ENCODE peak calls at places on chromosomes 12 and 14, in five cellular contexts. One of them, this sample, is unnamed.

GRCh38 chr12:4438834-4439596 is 6.6 kb downstream of the FGF6 start:
- DNase-seq in posterior cingulate gyrus: no peak
- DNase-seq in hypothalamus: no peak
- DNase-seq in suprapubic skin: peak
- DNase-seq in T1000: no peak
- DNase-seq in this sample: no peak

GRCh38 chr12:93315907-93316622 is 61.7 kb upstream of the NUDT4 start:
- DNase-seq in posterior cingulate gyrus: no peak
- DNase-seq in hypothalamus: no peak
- DNase-seq in suprapubic skin: no peak
- DNase-seq in T1000: no peak
- DNase-seq in this sample: no peak

GRCh38 chr12:100493371-100494012 is 19.8 kb downstream of the NR1H4 start:
- DNase-seq in posterior cingulate gyrus: no peak
- DNase-seq in hypothalamus: no peak
- DNase-seq in suprapubic skin: no peak
- DNase-seq in T1000: no peak
- DNase-seq in this sample: no peak

GRCh38 chr12:64256166-64256800 is 34.2 kb upstream of the KICS2 start:
- DNase-seq in posterior cingulate gyrus: no peak
- DNase-seq in hypothalamus: no peak
- DNase-seq in suprapubic skin: no peak
- DNase-seq in T1000: no peak
- DNase-seq in this sample: no peak

GRCh38 chr12:51887476-51888315 is at the start of gene ANKRD33:
- DNase-seq in posterior cingulate gyrus: no peak
- DNase-seq in hypothalamus: no peak
- DNase-seq in suprapubic skin: peak
- DNase-seq in T1000: no peak
- DNase-seq in this sample: peak

GRCh38 chr14:81157431-81157830 is 63.3 kb downstream of the GTF2A1 start:
- DNase-seq in posterior cingulate gyrus: no peak
- DNase-seq in hypothalamus: no peak
- DNase-seq in suprapubic skin: no peak
- DNase-seq in T1000: no peak
- DNase-seq in this sample: no peak

GRCh38 chr12:100877776-100878175 is 83.2 kb downstream of the ANO4 start:
- DNase-seq in posterior cingulate gyrus: no peak
- DNase-seq in hypothalamus: no peak
- DNase-seq in suprapubic skin: no peak
- DNase-seq in T1000: no peak
- DNase-seq in this sample: no peak

GRCh38 chr12:26017484-26018211 is 59.2 kb downstream of the RASSF8 start:
- DNase-seq in posterior cingulate gyrus: no peak
- DNase-seq in hypothalamus: no peak
- DNase-seq in suprapubic skin: no peak
- DNase-seq in T1000: no peak
- DNase-seq in this sample: no peak

GRCh38 chr14:52977798-52978197 is 26.9 kb upstream of the FERMT2 start:
- DNase-seq in posterior cingulate gyrus: no peak
- DNase-seq in hypothalamus: no peak
- DNase-seq in suprapubic skin: no peak
- DNase-seq in T1000: no peak
- DNase-seq in this sample: no peak

GRCh38 chr12:29428630-29429029 is 47.7 kb upstream of the ERGIC2 start:
- DNase-seq in posterior cingulate gyrus: no peak
- DNase-seq in hypothalamus: no peak
- DNase-seq in suprapubic skin: no peak
- DNase-seq in T1000: no peak
- DNase-seq in this sample: no peak

GRCh38 chr14:104930526-104931322 is 6.0 kb downstream of the PLD4 start:
- DNase-seq in posterior cingulate gyrus: no peak
- DNase-seq in hypothalamus: no peak
- DNase-seq in suprapubic skin: peak
- DNase-seq in T1000: no peak
- DNase-seq in this sample: peak

GRCh38 chr14:51035611-51036192 is 59.2 kb downstream of the TRIM9 start:
- DNase-seq in posterior cingulate gyrus: no peak
- DNase-seq in hypothalamus: no peak
- DNase-seq in suprapubic skin: no peak
- DNase-seq in T1000: peak
- DNase-seq in this sample: no peak

GRCh38 chr12:76784600-76785051 is 20.7 kb downstream of the ZDHHC17 start:
- DNase-seq in posterior cingulate gyrus: no peak
- DNase-seq in hypothalamus: no peak
- DNase-seq in suprapubic skin: no peak
- DNase-seq in T1000: no peak
- DNase-seq in this sample: no peak

GRCh38 chr14:95250936-95251335 is 68.8 kb downstream of the CLMN start:
- DNase-seq in posterior cingulate gyrus: no peak
- DNase-seq in hypothalamus: no peak
- DNase-seq in suprapubic skin: peak
- DNase-seq in T1000: no peak
- DNase-seq in this sample: peak

GRCh38 chr12:109679716-109680520 is 33.7 kb upstream of the FAM222A start:
- DNase-seq in posterior cingulate gyrus: no peak
- DNase-seq in hypothalamus: no peak
- DNase-seq in suprapubic skin: no peak
- DNase-seq in T1000: no peak
- DNase-seq in this sample: no peak

GRCh38 chr12:201361-201760 is 12.6 kb downstream of the SLC6A12 start:
- DNase-seq in posterior cingulate gyrus: no peak
- DNase-seq in hypothalamus: no peak
- DNase-seq in suprapubic skin: no peak
- DNase-seq in T1000: no peak
- DNase-seq in this sample: no peak

GRCh38 chr12:54411398-54412241 is 7.4 kb downstream of the ITGA5 start:
- DNase-seq in posterior cingulate gyrus: no peak
- DNase-seq in hypothalamus: no peak
- DNase-seq in suprapubic skin: peak
- DNase-seq in T1000: peak
- DNase-seq in this sample: no peak

GRCh38 chr14:75306917-75307699 is 28.5 kb downstream of the FOS start:
- DNase-seq in posterior cingulate gyrus: no peak
- DNase-seq in hypothalamus: no peak
- DNase-seq in suprapubic skin: no peak
- DNase-seq in T1000: no peak
- DNase-seq in this sample: peak

GRCh38 chr14:93984987-93985410 is 8.6 kb upstream of the ASB2 start:
- DNase-seq in posterior cingulate gyrus: peak
- DNase-seq in hypothalamus: no peak
- DNase-seq in suprapubic skin: no peak
- DNase-seq in T1000: peak
- DNase-seq in this sample: no peak

GRCh38 chr12:62692884-62693283 is 226.3 kb downstream of the MON2 start:
- DNase-seq in posterior cingulate gyrus: no peak
- DNase-seq in hypothalamus: no peak
- DNase-seq in suprapubic skin: no peak
- DNase-seq in T1000: no peak
- DNase-seq in this sample: no peak

GRCh38 chr14:21068521-21069387 is 1.4 kb upstream of the ARHGEF40 start:
- DNase-seq in posterior cingulate gyrus: peak
- DNase-seq in hypothalamus: peak
- DNase-seq in suprapubic skin: no peak
- DNase-seq in T1000: no peak
- DNase-seq in this sample: peak

GRCh38 chr12:67630373-67631088 is 18.0 kb upstream of the DYRK2 start:
- DNase-seq in posterior cingulate gyrus: no peak
- DNase-seq in hypothalamus: no peak
- DNase-seq in suprapubic skin: no peak
- DNase-seq in T1000: no peak
- DNase-seq in this sample: no peak

GRCh38 chr12:32089156-32089950 is 17.3 kb upstream of the BICD1 start:
- DNase-seq in posterior cingulate gyrus: no peak
- DNase-seq in hypothalamus: no peak
- DNase-seq in suprapubic skin: no peak
- DNase-seq in T1000: peak
- DNase-seq in this sample: no peak

GRCh38 chr12:60148109-60148508 is 552.3 kb downstream of the SLC16A7 start:
- DNase-seq in posterior cingulate gyrus: no peak
- DNase-seq in hypothalamus: no peak
- DNase-seq in suprapubic skin: no peak
- DNase-seq in T1000: no peak
- DNase-seq in this sample: no peak

GRCh38 chr12:115916910-115917668 is 360.4 kb downstream of the MED13L start:
- DNase-seq in posterior cingulate gyrus: peak
- DNase-seq in hypothalamus: no peak
- DNase-seq in suprapubic skin: peak
- DNase-seq in T1000: no peak
- DNase-seq in this sample: no peak

GRCh38 chr12:100738086-100738485 is 56.5 kb upstream of the ANO4 start:
- DNase-seq in posterior cingulate gyrus: no peak
- DNase-seq in hypothalamus: no peak
- DNase-seq in suprapubic skin: no peak
- DNase-seq in T1000: no peak
- DNase-seq in this sample: no peak

GRCh38 chr12:65845751-65846537 is 21.7 kb downstream of the HMGA2 start:
- DNase-seq in posterior cingulate gyrus: no peak
- DNase-seq in hypothalamus: no peak
- DNase-seq in suprapubic skin: no peak
- DNase-seq in T1000: no peak
- DNase-seq in this sample: no peak

GRCh38 chr12:15580431-15580830 is 208.8 kb downstream of the EPS8 start:
- DNase-seq in posterior cingulate gyrus: no peak
- DNase-seq in hypothalamus: no peak
- DNase-seq in suprapubic skin: no peak
- DNase-seq in T1000: no peak
- DNase-seq in this sample: no peak